ENCODE peak calls at places on chromosomes 13 and 19, in four cellular contexts. O, E, M and I are unnamed samples.

GRCh38 chr19:42281175-42282035 is 12.4 kb downstream of the CIC start:
- DNase-seq in O (no peak), E (no peak), M (peak), I (no peak)

GRCh38 chr19:48926909-48927308 is 6.6 kb upstream of the DHDH start:
- DNase-seq in O (peak), E (no peak), M (no peak), I (peak)

GRCh38 chr13:45434556-45435371 is 16.6 kb upstream of the SLC25A30 start:
- DNase-seq in O (no peak), E (no peak), M (no peak), I (no peak)

GRCh38 chr19:10864538-10864899 is 6.8 kb upstream of the CARM1 start:
- DNase-seq in O (peak), E (no peak), M (peak), I (no peak)

GRCh38 chr13:64959276-64959675 is 2270.9 kb downstream of the PCDH9 start:
- DNase-seq in O (no peak), E (no peak), M (no peak), I (no peak)

GRCh38 chr19:34838248-34838647 is 65.2 kb upstream of the ZNF599 start:
- DNase-seq in O (no peak), E (no peak), M (no peak), I (no peak)

GRCh38 chr13:114029866-114030625 is 56.2 kb upstream of the C13orf46 start:
- DNase-seq in O (no peak), E (no peak), M (no peak), I (no peak)

GRCh38 chr13:92827503-92827902 is 399.1 kb upstream of the GPC6 start:
- DNase-seq in O (no peak), E (no peak), M (no peak), I (no peak)

GRCh38 chr19:7986321-7987083 is 18.9 kb downstream of the ELAVL1 start:
- DNase-seq in O (peak), E (no peak), M (no peak), I (peak)

GRCh38 chr19:46495789-46496099 is at the start of gene PNMA8B:
- DNase-seq in O (no peak), E (no peak), M (no peak), I (no peak)

GRCh38 chr19:46494936-46495788 is 505 bp downstream of the PNMA8B start:
- DNase-seq in O (no peak), E (no peak), M (no peak), I (no peak)

GRCh38 chr19:46493236-46494114 is 2.2 kb downstream of the PNMA8B start:
- DNase-seq in O (no peak), E (peak), M (no peak), I (no peak)

GRCh38 chr19:46492841-46493235 is 2.8 kb downstream of the PNMA8B start:
- DNase-seq in O (no peak), E (no peak), M (no peak), I (no peak)

GRCh38 chr19:46494115-46494935 is 1.3 kb downstream of the PNMA8B start:
- DNase-seq in O (no peak), E (no peak), M (no peak), I (no peak)
- H3K4me3 ChIP-seq in O (no peak), E (no peak), M (no peak), I (no peak)

GRCh38 chr19:50725932-50726230 is 2.7 kb downstream of the CLEC11A start:
- DNase-seq in O (no peak), E (no peak), M (peak), I (no peak)
- H3K4me3 ChIP-seq in O (peak), E (no peak), M (no peak), I (peak)

DNA sequence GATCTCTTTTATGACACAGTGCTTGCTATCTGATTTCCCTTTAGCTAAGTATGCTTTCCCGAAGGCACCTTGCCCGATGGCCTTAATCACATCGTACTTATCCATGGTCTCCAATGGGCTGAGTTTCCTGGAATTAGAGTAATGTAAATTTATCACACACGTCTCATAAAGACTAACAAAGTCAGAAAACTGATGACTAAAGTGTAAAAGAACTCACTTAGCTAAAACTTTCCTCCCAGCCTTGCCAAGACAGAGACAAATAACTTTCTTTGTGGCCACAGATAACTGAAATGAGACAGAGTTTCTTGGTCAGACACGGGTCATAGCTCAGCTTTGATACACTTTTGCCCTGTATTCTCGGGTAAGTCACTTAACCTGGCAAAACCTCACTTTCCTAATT is 1.5 kb downstream of the NEK5 start:
- DNase-seq in O (no peak), E (no peak), M (no peak), I (no peak)
- H3K4me3 ChIP-seq in O (no peak), E (no peak), M (no peak), I (no peak)

GRCh38 chr13:27172495-27172842 is 858 bp upstream of the USP12 start:
- DNase-seq in O (no peak), E (no peak), M (no peak), I (no peak)

GRCh38 chr13:27176772-27177171 is 5.2 kb upstream of the USP12 start:
- DNase-seq in O (no peak), E (no peak), M (no peak), I (no peak)

GRCh38 chr13:27171830-27172494 is 351 bp upstream of the USP12 start:
- DNase-seq in O (peak), E (peak), M (peak), I (no peak)

GRCh38 chr13:27177852-27178251 is 6.2 kb upstream of the USP12 start:
- DNase-seq in O (no peak), E (no peak), M (no peak), I (no peak)

DNA sequence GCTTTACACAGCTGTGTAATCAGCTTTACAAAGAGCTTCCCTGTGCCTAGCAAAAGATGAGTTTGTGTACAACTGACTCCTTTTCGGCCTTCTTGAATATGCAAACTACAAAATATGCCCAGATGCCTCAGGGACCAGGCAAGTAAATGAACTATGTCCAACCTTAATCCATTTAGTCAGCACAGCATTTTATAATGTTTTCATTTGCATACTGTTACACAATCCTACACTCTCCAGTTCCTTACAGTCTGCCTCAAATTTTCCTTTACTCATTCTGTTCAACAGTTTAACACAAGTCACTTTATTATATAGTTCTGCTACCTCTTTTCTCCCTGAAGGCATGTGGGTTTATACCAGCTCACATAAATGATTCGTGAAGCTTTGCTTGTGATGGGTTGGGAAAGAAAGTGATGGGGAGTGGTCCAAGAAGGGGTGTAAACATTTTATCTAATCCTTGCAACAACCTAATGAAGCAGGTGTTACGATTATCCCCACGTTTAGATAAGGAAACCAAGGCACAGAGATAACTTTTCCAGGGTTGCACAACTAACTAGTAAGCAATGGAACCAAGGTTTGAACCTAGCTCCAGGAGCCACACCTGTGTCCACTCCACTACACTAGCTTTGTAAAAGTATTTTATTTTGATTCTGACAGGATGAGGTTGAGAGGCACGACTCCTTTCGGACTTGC is 3.3 kb upstream of the USP12 start:
- DNase-seq in O (no peak), E (no peak), M (no peak), I (no peak)
- H3K4me3 ChIP-seq in O (no peak), E (no peak), M (no peak), I (no peak)

GRCh38 chr13:81283561-81283960 is 942.6 kb upstream of the SPRY2 start:
- DNase-seq in O (no peak), E (no peak), M (no peak), I (no peak)
- H3K4me3 ChIP-seq in O (no peak), E (no peak), M (no peak), I (no peak)

DNA sequence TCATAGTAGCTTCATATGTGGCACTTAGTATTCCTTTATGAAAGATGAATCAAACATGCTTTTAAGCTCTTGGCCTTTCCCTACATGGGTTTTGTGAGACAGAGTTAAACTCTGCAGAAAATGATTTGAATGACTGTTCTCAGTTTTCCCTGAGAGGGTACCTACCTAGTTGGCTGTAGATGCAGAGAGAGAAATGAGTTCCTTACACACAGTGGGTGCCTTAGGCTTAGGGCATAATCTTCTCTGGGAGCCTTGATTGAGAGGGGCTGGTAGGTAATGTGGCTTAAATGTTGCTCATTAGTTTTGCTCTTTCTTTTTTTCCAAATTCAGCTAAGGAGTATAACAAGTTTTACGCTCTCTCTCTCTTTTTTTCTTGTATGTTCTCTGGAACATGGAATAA is 3.0 kb downstream of the URI1 start:
- DNase-seq in O (no peak), E (no peak), M (no peak), I (no peak)
- H3K4me3 ChIP-seq in O (peak), E (peak), M (no peak), I (no peak)

GRCh38 chr19:29524912-29525870 is 603 bp upstream of the VSTM2B start:
- DNase-seq in O (no peak), E (no peak), M (no peak), I (no peak)
- H3K4me3 ChIP-seq in O (no peak), E (no peak), M (no peak), I (no peak)

GRCh38 chr13:102977471-102977870 is 88.7 kb downstream of the SLC10A2 start:
- DNase-seq in O (no peak), E (no peak), M (no peak), I (no peak)
- H3K4me3 ChIP-seq in O (no peak), E (no peak), M (no peak), I (no peak)

GRCh38 chr19:55552620-55553019 is 7.3 kb upstream of the SBK3 start:
- DNase-seq in O (peak), E (no peak), M (no peak), I (peak)

GRCh38 chr19:55549500-55550320 is 4.4 kb upstream of the SBK3 start:
- DNase-seq in O (peak), E (no peak), M (no peak), I (peak)

GRCh38 chr19:55553217-55554182 is 8.2 kb upstream of the SBK3 start:
- DNase-seq in O (no peak), E (no peak), M (no peak), I (no peak)

GRCh38 chr19:55552206-55552605 is 6.9 kb upstream of the SBK3 start:
- DNase-seq in O (no peak), E (no peak), M (no peak), I (no peak)

GRCh38 chr19:55550321-55550650 is 4.9 kb upstream of the SBK3 start:
- DNase-seq in O (no peak), E (no peak), M (no peak), I (no peak)
- H3K4me3 ChIP-seq in O (no peak), E (no peak), M (no peak), I (no peak)